ENCODE peak calls at places on chromosomes 4 and X, in six cellular contexts. Y, E, U, L, D and Z are unnamed samples.

GRCh38 chrX:27890611-27891010 is 82.8 kb downstream of the MAGEB10 start:
- DNase-seq in Y (no peak), E (no peak), U (no peak), L (no peak), D (peak), Z (no peak)

GRCh38 chr4:7771056-7771455 is 168.6 kb downstream of the AFAP1 start:
- DNase-seq in Y (peak), E (no peak), U (no peak), L (no peak), D (no peak), Z (no peak)

GRCh38 chr4:98564847-98565246 is 93.6 kb downstream of the TSPAN5 start:
- DNase-seq in Y (no peak), E (no peak), U (no peak), L (no peak), D (no peak), Z (no peak)

GRCh38 chrX:129452523-129452922 is 70.8 kb downstream of the SMARCA1 start:
- DNase-seq in Y (no peak), E (no peak), U (no peak), L (no peak), D (no peak), Z (no peak)

GRCh38 chr4:75584067-75584466 is 28.2 kb downstream of the ODAPH start:
- DNase-seq in Y (no peak), E (no peak), U (no peak), L (no peak), D (peak), Z (no peak)

GRCh38 chrX:12673487-12673886 is 117.7 kb upstream of the PRPS2 start:
- DNase-seq in Y (no peak), E (no peak), U (no peak), L (no peak), D (peak), Z (no peak)

GRCh38 chrX:150365051-150365952 is 2.2 kb downstream of the MAMLD1 start:
- DNase-seq in Y (peak), E (peak), U (peak), L (peak), D (peak), Z (peak)

GRCh38 chrX:13307041-13307440 is 12.8 kb downstream of the ATXN3L start:
- DNase-seq in Y (no peak), E (no peak), U (no peak), L (no peak), D (no peak), Z (no peak)

GRCh38 chr4:100208459-100208858 is 18.2 kb upstream of the DDIT4L start:
- DNase-seq in Y (no peak), E (no peak), U (no peak), L (no peak), D (peak), Z (no peak)

GRCh38 chrX:18833071-18833731 is 125.8 kb downstream of the PPEF1 start:
- DNase-seq in Y (no peak), E (peak), U (peak), L (peak), D (peak), Z (no peak)

GRCh38 chr4:14269824-14270223 is 642.3 kb upstream of the BOD1L1 start:
- DNase-seq in Y (peak), E (no peak), U (peak), L (no peak), D (no peak), Z (no peak)

GRCh38 chrX:120306640-120307039 is 4.6 kb downstream of the TMEM255A start:
- DNase-seq in Y (no peak), E (no peak), U (no peak), L (no peak), D (peak), Z (no peak)

GRCh38 chr4:19940861-19941260 is 310.8 kb upstream of the SLIT2 start:
- DNase-seq in Y (no peak), E (no peak), U (no peak), L (no peak), D (no peak), Z (no peak)

GRCh38 chr4:48139688-48140087 is 5.6 kb upstream of the TXK start:
- DNase-seq in Y (no peak), E (no peak), U (no peak), L (no peak), D (peak), Z (no peak)

GRCh38 chrX:68440940-68441339 is 7.6 kb upstream of the OPHN1 start:
- DNase-seq in Y (no peak), E (peak), U (peak), L (no peak), D (peak), Z (no peak)

GRCh38 chr4:89110986-89111832 is at the start of gene TIGD2:
- DNase-seq in Y (peak), E (peak), U (peak), L (peak), D (peak), Z (peak)

GRCh38 chr4:57369446-57369845 is 259.3 kb upstream of the IGFBP7 start:
- DNase-seq in Y (no peak), E (no peak), U (no peak), L (no peak), D (peak), Z (no peak)

GRCh38 chr4:23305026-23305425 is 584.8 kb downstream of the PPARGC1A start:
- DNase-seq in Y (no peak), E (no peak), U (no peak), L (no peak), D (peak), Z (no peak)